ENCODE peak calls at places on chromosomes 13 and 19, in six cellular contexts. L, F, T, J, G and O are unnamed samples.
A peak's percentile ranks its signal among the peaks of the same experiment; 100 is the strongest.

GRCh38 chr13:46553886-46554855 is 1.2 kb downstream of the LRCH1 start:
- DNase-seq in T (peak; percentile 35), F (peak; percentile 50), G (peak; percentile 71), J (peak; percentile 83), L (peak; percentile 55), O (peak; percentile 54)

GRCh38 chr19:51295382-51296126 is 15.9 kb upstream of the IGLON5 start:
- DNase-seq in L (peak; percentile 48), T (no peak), F (no peak), G (no peak), J (no peak), O (peak; percentile 59)

GRCh38 chr19:13100031-13100588 is 2.5 kb downstream of the LYL1 start:
- DNase-seq in F (no peak), G (peak; percentile 19), T (no peak), J (no peak), L (no peak), O (no peak)

GRCh38 chr19:19775891-19776205 is 42.9 kb upstream of the ZNF14 start:
- DNase-seq in G (no peak), L (no peak), T (no peak), J (no peak), F (no peak), O (no peak)

GRCh38 chr19:39805120-39805519 is 26.5 kb downstream of the LEUTX start:
- DNase-seq in J (peak; percentile 53), G (no peak), T (no peak), F (no peak), L (no peak), O (no peak)

GRCh38 chr13:111886217-111886945 is 180.6 kb upstream of the SOX1 start:
- DNase-seq in T (no peak), L (no peak), G (no peak), F (no peak), J (no peak), O (no peak)

GRCh38 chr19:17220207-17220758 is 5.1 kb downstream of the USE1 start:
- DNase-seq in F (no peak), G (peak; percentile 53), T (no peak), L (no peak), J (peak; percentile 48), O (no peak)

GRCh38 chr13:112768795-112769411 is 79.1 kb downstream of the ATP11A start:
- DNase-seq in T (no peak), L (no peak), G (no peak), F (no peak), J (peak; percentile 85), O (no peak)

GRCh38 chr13:99811067-99811715 is 160.4 kb downstream of the ZIC5 start:
- DNase-seq in G (no peak), F (no peak), L (no peak), T (no peak), J (no peak), O (no peak)